ENCODE peak calls at places on chromosomes 6 and 20, in eight cellular contexts. Y, C, Q, M, B, W, R and J are unnamed samples.

GRCh38 chr6:124881898-124882579 is 80.2 kb upstream of the RNF217 start:
- DNase-seq in Y (peak), C (no peak), Q (no peak), M (no peak), B (no peak), W (no peak), R (no peak), J (no peak)

GRCh38 chr6:149331043-149331807 is 13.7 kb downstream of the TAB2 start:
- DNase-seq in Y (peak), C (no peak), Q (no peak), M (no peak), B (no peak), W (no peak), R (no peak), J (no peak)

GRCh38 chr6:129936329-129937165 is 75.4 kb upstream of the TMEM244 start:
- DNase-seq in Y (peak), C (peak), Q (no peak), M (no peak), B (peak), W (no peak), R (peak), J (peak)

GRCh38 chr20:57985278-57985677 is 243.2 kb downstream of the ANKRD60 start:
- DNase-seq in Y (no peak), C (peak), Q (no peak), M (no peak), B (no peak), W (no peak), R (no peak), J (no peak)

GRCh38 chr6:34196116-34196832 is 40.4 kb upstream of the HMGA1 start:
- DNase-seq in Y (peak), C (peak), Q (peak), M (peak), B (peak), W (peak), R (peak), J (peak)

GRCh38 chr20:916125-916799 is at the start of gene ANGPT4:
- DNase-seq in Y (no peak), C (no peak), Q (no peak), M (no peak), B (no peak), W (no peak), R (no peak), J (no peak)

GRCh38 chr6:30508890-30509736 is 19.8 kb downstream of the HLA-E start:
- DNase-seq in Y (peak), C (no peak), Q (no peak), M (no peak), B (no peak), W (no peak), R (no peak), J (peak)

GRCh38 chr20:33301192-33301930 is 18.3 kb downstream of the BPIFB1 start:
- DNase-seq in Y (peak), C (no peak), Q (no peak), M (no peak), B (no peak), W (no peak), R (no peak), J (no peak)

GRCh38 chr20:39004508-39004907 is 42.4 kb downstream of the DHX35 start:
- DNase-seq in Y (no peak), C (no peak), Q (peak), M (no peak), B (peak), W (no peak), R (peak), J (no peak)

GRCh38 chr6:42010185-42010872 is 40.0 kb upstream of the TAF8 start:
- DNase-seq in Y (peak), C (no peak), Q (peak), M (no peak), B (no peak), W (no peak), R (no peak), J (no peak)

GRCh38 chr20:58877374-58878360 is 25.2 kb downstream of the GNAS start:
- DNase-seq in Y (no peak), C (no peak), Q (no peak), M (no peak), B (no peak), W (no peak), R (peak), J (no peak)

GRCh38 chr6:40348591-40348990 is 238.6 kb downstream of the LRFN2 start:
- DNase-seq in Y (no peak), C (no peak), Q (no peak), M (peak), B (no peak), W (no peak), R (no peak), J (no peak)

GRCh38 chr6:121731381-121731780 is 295.9 kb downstream of the GJA1 start:
- DNase-seq in Y (no peak), C (no peak), Q (no peak), M (no peak), B (no peak), W (no peak), R (no peak), J (no peak)

GRCh38 chr6:95790787-95791186 is 213.5 kb downstream of the MANEA start:
- DNase-seq in Y (no peak), C (no peak), Q (no peak), M (no peak), B (peak), W (no peak), R (no peak), J (no peak)

GRCh38 chr20:46308258-46309157 is at the start of gene CDH22:
- DNase-seq in Y (peak), C (peak), Q (no peak), M (peak), B (no peak), W (no peak), R (peak), J (no peak)

GRCh38 chr6:18339599-18339998 is 47.6 kb upstream of the RNF144B start:
- DNase-seq in Y (no peak), C (no peak), Q (no peak), M (no peak), B (no peak), W (no peak), R (no peak), J (no peak)

GRCh38 chr6:122014961-122015360 is 384.5 kb upstream of the HSF2 start:
- DNase-seq in Y (peak), C (no peak), Q (no peak), M (no peak), B (no peak), W (no peak), R (no peak), J (no peak)

GRCh38 chr20:14991023-14991422 is 653.6 kb upstream of the FLRT3 start:
- DNase-seq in Y (peak), C (no peak), Q (no peak), M (no peak), B (no peak), W (no peak), R (no peak), J (no peak)

GRCh38 chr6:127606131-127606562 is 29.2 kb downstream of the C6orf58 start:
- DNase-seq in Y (peak), C (no peak), Q (no peak), M (no peak), B (no peak), W (no peak), R (no peak), J (no peak)

GRCh38 chr20:59830107-59831023 is 103.1 kb downstream of the SYCP2 start:
- DNase-seq in Y (no peak), C (no peak), Q (no peak), M (no peak), B (peak), W (no peak), R (no peak), J (no peak)

GRCh38 chr20:44532981-44533331 is 11.1 kb upstream of the SERINC3 start:
- DNase-seq in Y (peak), C (no peak), Q (no peak), M (no peak), B (no peak), W (no peak), R (no peak), J (no peak)

GRCh38 chr6:38283734-38284362 is 355.9 kb downstream of the BTBD9 start:
- DNase-seq in Y (no peak), C (no peak), Q (no peak), M (no peak), B (no peak), W (no peak), R (no peak), J (no peak)

GRCh38 chr6:35026434-35027222 is 114.5 kb downstream of the TCP11 start:
- DNase-seq in Y (peak), C (peak), Q (no peak), M (no peak), B (peak), W (no peak), R (no peak), J (no peak)

GRCh38 chr6:113490356-113490755 is 366.8 kb upstream of the MARCKS start:
- DNase-seq in Y (no peak), C (no peak), Q (no peak), M (no peak), B (no peak), W (no peak), R (no peak), J (no peak)

GRCh38 chr20:32886652-32887051 is 27.9 kb downstream of the EFCAB8 start:
- DNase-seq in Y (no peak), C (no peak), Q (no peak), M (no peak), B (no peak), W (no peak), R (no peak), J (no peak)

GRCh38 chr6:31042801-31043200 is 32.5 kb downstream of the MUC22 start:
- DNase-seq in Y (peak), C (peak), Q (no peak), M (peak), B (peak), W (no peak), R (no peak), J (no peak)

GRCh38 chr6:108944707-108945685 is 96.8 kb downstream of the ARMC2 start:
- DNase-seq in Y (peak), C (peak), Q (no peak), M (no peak), B (no peak), W (no peak), R (no peak), J (no peak)

GRCh38 chr6:11144393-11144829 is 32.9 kb upstream of the ERVFRD-1 start:
- DNase-seq in Y (peak), C (peak), Q (peak), M (peak), B (peak), W (no peak), R (peak), J (peak)
- TF ChIP-seq CTCF in Y (peak), C (peak), Q (peak), M (peak), B (peak), W (peak), R (peak), J (peak)

DNA sequence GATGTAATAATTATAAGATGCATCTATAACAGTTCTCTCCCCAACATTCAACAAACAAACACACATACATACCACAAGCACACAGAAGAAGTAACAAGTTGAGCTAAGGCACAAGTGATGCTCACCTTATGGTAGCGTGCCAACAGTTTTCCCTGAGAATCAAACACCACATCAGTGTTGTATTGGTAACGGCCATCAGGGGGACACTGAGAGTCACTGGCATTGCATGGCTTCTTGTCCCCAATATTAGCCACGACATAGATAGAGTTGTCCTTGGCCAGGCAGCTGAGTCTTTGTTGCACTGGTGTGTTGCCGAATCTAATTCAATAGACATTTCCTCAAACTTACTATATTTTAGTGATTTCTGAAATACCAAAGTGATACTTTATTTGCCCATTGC is 14.8 kb upstream of the VNN1 start:
- DNase-seq in Y (no peak), C (no peak), Q (no peak), M (no peak), B (no peak), W (no peak), R (no peak), J (no peak)
- TF ChIP-seq CTCF in Y (no peak), C (no peak), Q (no peak), M (peak), B (no peak), W (no peak), R (no peak), J (peak)

DNA sequence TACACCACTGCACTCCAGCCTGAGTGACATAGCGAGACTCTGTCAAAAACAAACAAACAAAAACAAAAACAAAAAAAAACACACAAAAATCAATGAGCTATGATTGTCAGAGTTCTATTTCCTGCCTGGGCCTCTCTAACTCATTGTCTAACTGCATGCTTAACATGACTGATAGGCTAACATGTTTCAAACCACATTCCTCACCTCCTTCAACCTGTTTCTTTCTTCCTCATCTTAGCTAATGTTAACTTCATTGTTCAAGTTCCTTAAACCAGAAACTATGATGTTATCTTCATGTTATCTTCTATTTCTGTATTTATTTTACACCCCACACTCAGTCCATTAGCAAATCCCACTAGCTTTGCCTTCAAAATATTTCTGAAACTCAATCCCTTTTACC is 41.5 kb downstream of the BEND6 start:
- DNase-seq in Y (no peak), C (no peak), Q (no peak), M (no peak), B (no peak), W (no peak), R (no peak), J (no peak)
- TF ChIP-seq CTCF in Y (no peak), C (no peak), Q (no peak), M (no peak), B (no peak), W (no peak), R (no peak), J (no peak)

DNA sequence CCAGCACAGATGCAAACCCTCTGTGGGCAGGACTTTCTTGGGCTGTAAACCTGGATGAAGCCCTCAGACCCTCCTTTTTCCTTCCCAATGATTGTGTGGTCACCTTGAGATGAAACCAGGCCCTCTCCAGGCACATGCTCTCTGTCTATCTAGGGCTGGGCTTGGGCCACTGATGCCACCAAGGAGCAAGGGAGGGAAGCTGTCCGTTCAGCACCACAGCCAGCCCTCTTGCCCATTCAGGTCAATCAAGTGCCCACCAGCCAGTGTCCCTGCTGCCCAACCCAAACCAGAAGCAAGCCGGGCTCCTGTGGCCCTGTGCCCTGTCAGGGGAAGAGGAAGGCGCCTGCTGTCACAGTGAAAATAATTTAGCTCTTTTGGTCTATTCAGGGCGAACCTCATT is 8.0 kb downstream of the STMN3 start:
- DNase-seq in Y (no peak), C (no peak), Q (no peak), M (no peak), B (no peak), W (no peak), R (no peak), J (no peak)
- TF ChIP-seq CTCF in Y (no peak), C (no peak), Q (no peak), M (no peak), B (no peak), W (no peak), R (no peak), J (no peak)

DNA sequence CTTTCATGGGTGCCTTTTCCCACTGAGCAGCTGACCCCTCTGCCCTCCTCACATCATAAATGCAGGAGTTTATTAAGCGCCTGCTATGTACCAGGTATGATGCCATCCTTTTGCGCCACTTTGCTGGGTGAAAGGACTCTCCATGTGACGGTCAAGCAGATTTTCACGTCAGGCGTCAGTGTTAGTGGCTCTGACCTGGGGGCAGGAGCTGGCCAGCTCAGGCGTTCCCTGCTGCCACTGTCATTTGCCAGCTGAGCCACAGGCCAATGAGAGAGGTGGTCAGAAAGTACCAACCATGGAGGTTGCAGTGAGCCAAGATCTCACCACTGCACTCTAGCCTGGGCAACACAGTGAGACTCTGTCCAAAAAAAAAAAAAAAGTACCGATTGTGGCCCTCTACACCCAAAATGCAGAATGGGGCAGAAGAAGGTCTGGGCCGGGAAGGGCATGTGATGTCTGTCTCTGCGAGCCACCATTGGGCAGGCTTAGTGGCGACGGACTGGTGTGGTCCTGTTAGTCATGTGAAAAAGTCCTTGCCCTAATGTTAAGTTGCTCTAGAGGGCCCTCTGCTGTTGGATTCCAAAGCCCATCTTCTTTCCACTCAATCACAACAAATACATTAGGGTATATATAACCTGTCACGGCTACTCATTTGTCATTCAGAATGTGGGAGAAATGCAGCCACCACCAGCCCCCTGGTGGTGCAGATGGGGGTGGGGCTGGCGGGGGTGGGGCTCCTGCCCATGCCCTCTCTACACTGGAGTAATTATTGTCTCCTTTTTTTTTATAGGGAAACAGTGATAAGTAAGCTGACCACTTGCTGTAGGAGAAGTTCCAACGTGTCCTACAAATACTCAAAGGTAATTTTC is 18.4 kb upstream of the SLC22A1 start:
- DNase-seq in Y (peak), C (no peak), Q (peak), M (no peak), B (peak), W (no peak), R (no peak), J (no peak)
- TF ChIP-seq CTCF in Y (peak), C (peak), Q (peak), M (peak), B (peak), W (no peak), R (no peak), J (peak)